ENCODE peak calls at places on chromosome 2, in nine cellular contexts. H, P, R, B, F, N, D, I and J are unnamed samples.

GRCh38 chr2:75221872-75222271 is 22.6 kb upstream of the TACR1 start:
- DNase-seq in H (no peak), P (no peak), R (no peak), B (peak), F (no peak), N (no peak), D (peak), I (no peak), J (no peak)

GRCh38 chr2:42823744-42824453 is 31.5 kb upstream of the HAAO start:
- DNase-seq in H (no peak), P (no peak), R (no peak), B (peak), F (no peak), N (no peak), D (peak), I (no peak), J (no peak)

GRCh38 chr2:99600929-99601680 is 111.3 kb upstream of the REV1 start:
- DNase-seq in H (no peak), P (no peak), R (no peak), B (no peak), F (no peak), N (no peak), D (peak), I (no peak), J (no peak)

GRCh38 chr2:189516546-189516945 is 64.0 kb downstream of the SLC40A1 start:
- DNase-seq in H (no peak), P (no peak), R (no peak), B (peak), F (no peak), N (no peak), D (no peak), I (no peak), J (no peak)

GRCh38 chr2:55862269-55862668 is 61.3 kb downstream of the EFEMP1 start:
- DNase-seq in H (no peak), P (no peak), R (peak), B (peak), F (peak), N (no peak), D (peak), I (no peak), J (no peak)

GRCh38 chr2:58019209-58019608 is 27.4 kb upstream of the VRK2 start:
- DNase-seq in H (no peak), P (no peak), R (no peak), B (no peak), F (no peak), N (no peak), D (peak), I (no peak), J (no peak)

GRCh38 chr2:216918088-216918680 is 58.3 kb upstream of the TNP1 start:
- DNase-seq in H (no peak), P (peak), R (peak), B (peak), F (peak), N (no peak), D (peak), I (no peak), J (no peak)

GRCh38 chr2:229485782-229486181 is 214.7 kb upstream of the PID1 start:
- DNase-seq in H (no peak), P (no peak), R (no peak), B (no peak), F (no peak), N (no peak), D (no peak), I (no peak), J (no peak)

GRCh38 chr2:43217228-43218220 is 8.9 kb downstream of the ZFP36L2 start:
- DNase-seq in H (no peak), P (no peak), R (no peak), B (no peak), F (no peak), N (no peak), D (peak), I (no peak), J (no peak)

GRCh38 chr2:54348672-54349071 is 92.6 kb upstream of the TSPYL6 start:
- DNase-seq in H (no peak), P (no peak), R (no peak), B (peak), F (no peak), N (no peak), D (peak), I (no peak), J (no peak)

GRCh38 chr2:153870308-153870707 is 1.4 kb upstream of the GALNT13 start:
- DNase-seq in H (no peak), P (no peak), R (no peak), B (no peak), F (no peak), N (no peak), D (no peak), I (no peak), J (no peak)

GRCh38 chr2:72927619-72928537 is 10.6 kb downstream of the EMX1 start:
- DNase-seq in H (no peak), P (no peak), R (peak), B (no peak), F (no peak), N (no peak), D (no peak), I (peak), J (no peak)

GRCh38 chr2:27326536-27326935 is 3.6 kb upstream of the MPV17 start:
- DNase-seq in H (no peak), P (no peak), R (no peak), B (no peak), F (no peak), N (no peak), D (no peak), I (no peak), J (no peak)

GRCh38 chr2:16608661-16609643 is 56.7 kb downstream of the CYRIA start:
- DNase-seq in H (peak), P (peak), R (peak), B (peak), F (no peak), N (peak), D (peak), I (peak), J (peak)

GRCh38 chr2:20143263-20143662 is 81.7 kb downstream of the SDC1 start:
- DNase-seq in H (no peak), P (no peak), R (no peak), B (peak), F (peak), N (no peak), D (peak), I (no peak), J (peak)

GRCh38 chr2:148875387-148876051 is 492 bp downstream of the KIF5C start:
- DNase-seq in H (no peak), P (no peak), R (no peak), B (no peak), F (no peak), N (no peak), D (no peak), I (no peak), J (no peak)

GRCh38 chr2:113739849-113740248 is 16.6 kb downstream of the SLC35F5 start:
- DNase-seq in H (no peak), P (no peak), R (no peak), B (no peak), F (no peak), N (no peak), D (no peak), I (no peak), J (no peak)

GRCh38 chr2:9655441-9656269 is 24.9 kb upstream of the YWHAQ start:
- DNase-seq in H (no peak), P (no peak), R (no peak), B (peak), F (no peak), N (no peak), D (peak), I (no peak), J (no peak)

GRCh38 chr2:23492941-23493340 is 108.0 kb downstream of the KLHL29 start:
- DNase-seq in H (no peak), P (no peak), R (no peak), B (no peak), F (no peak), N (no peak), D (no peak), I (no peak), J (no peak)

GRCh38 chr2:226378733-226379132 is 420.9 kb downstream of the IRS1 start:
- DNase-seq in H (no peak), P (no peak), R (no peak), B (peak), F (no peak), N (no peak), D (peak), I (no peak), J (no peak)

GRCh38 chr2:168246483-168247340 is 683 bp downstream of the STK39 start:
- DNase-seq in H (peak), P (peak), R (peak), B (peak), F (no peak), N (peak), D (peak), I (peak), J (peak)

GRCh38 chr2:34423301-34423700 is 824.2 kb upstream of the FAM98A start:
- DNase-seq in H (no peak), P (no peak), R (no peak), B (no peak), F (no peak), N (no peak), D (no peak), I (no peak), J (no peak)

GRCh38 chr2:64876137-64876647 is 113.0 kb upstream of the SLC1A4 start:
- DNase-seq in H (no peak), P (no peak), R (no peak), B (peak), F (peak), N (no peak), D (peak), I (no peak), J (peak)

GRCh38 chr2:64514018-64514417 is 10.1 kb upstream of the AFTPH start:
- DNase-seq in H (no peak), P (no peak), R (no peak), B (peak), F (no peak), N (no peak), D (no peak), I (no peak), J (no peak)

GRCh38 chr2:237617305-237617982 is 9.9 kb upstream of the LRRFIP1 start:
- DNase-seq in H (no peak), P (no peak), R (no peak), B (no peak), F (no peak), N (no peak), D (no peak), I (no peak), J (no peak)

GRCh38 chr2:38092196-38092902 is 16.4 kb upstream of the CYP1B1 start:
- DNase-seq in H (no peak), P (peak), R (peak), B (peak), F (no peak), N (no peak), D (peak), I (no peak), J (no peak)

GRCh38 chr2:102801098-102801718 is 39.4 kb downstream of the TMEM182 start:
- DNase-seq in H (no peak), P (peak), R (no peak), B (peak), F (no peak), N (no peak), D (peak), I (no peak), J (no peak)

GRCh38 chr2:75238670-75239330 is 39.5 kb upstream of the TACR1 start:
- DNase-seq in H (no peak), P (no peak), R (no peak), B (peak), F (no peak), N (no peak), D (peak), I (no peak), J (no peak)

GRCh38 chr2:172993924-172994717 is 81.5 kb upstream of the MAP3K20 start:
- DNase-seq in H (no peak), P (no peak), R (no peak), B (no peak), F (no peak), N (no peak), D (no peak), I (no peak), J (no peak)

GRCh38 chr2:23541453-23542334 is 156.7 kb downstream of the KLHL29 start:
- DNase-seq in H (no peak), P (peak), R (no peak), B (no peak), F (no peak), N (no peak), D (no peak), I (no peak), J (no peak)

GRCh38 chr2:149394864-149395263 is 64.5 kb downstream of the LYPD6 start:
- DNase-seq in H (no peak), P (no peak), R (no peak), B (no peak), F (peak), N (no peak), D (peak), I (no peak), J (no peak)

GRCh38 chr2:128602038-128602698 is 283.5 kb upstream of the HS6ST1 start:
- DNase-seq in H (no peak), P (peak), R (peak), B (no peak), F (no peak), N (peak), D (no peak), I (no peak), J (no peak)

GRCh38 chr2:166230024-166230723 is 102.4 kb upstream of the SCN1A start:
- DNase-seq in H (no peak), P (no peak), R (no peak), B (peak), F (no peak), N (no peak), D (peak), I (no peak), J (peak)

GRCh38 chr2:142967060-142967459 is 89.6 kb downstream of the KYNU start:
- DNase-seq in H (no peak), P (no peak), R (no peak), B (no peak), F (no peak), N (no peak), D (no peak), I (no peak), J (no peak)

GRCh38 chr2:53549497-53549896 is 218.1 kb upstream of the CHAC2 start:
- DNase-seq in H (no peak), P (peak), R (no peak), B (no peak), F (no peak), N (no peak), D (no peak), I (no peak), J (no peak)

GRCh38 chr2:30365201-30365600 is 81.8 kb upstream of the LCLAT1 start:
- DNase-seq in H (no peak), P (no peak), R (no peak), B (no peak), F (no peak), N (no peak), D (no peak), I (no peak), J (no peak)

GRCh38 chr2:182553483-182553882 is 126.6 kb upstream of the PDE1A start:
- DNase-seq in H (no peak), P (no peak), R (no peak), B (no peak), F (no peak), N (no peak), D (no peak), I (no peak), J (no peak)

GRCh38 chr2:84494070-84494469 is 22.2 kb upstream of the DNAH6 start:
- DNase-seq in H (no peak), P (no peak), R (no peak), B (no peak), F (no peak), N (no peak), D (peak), I (no peak), J (no peak)

GRCh38 chr2:84496386-84496785 is 19.9 kb upstream of the DNAH6 start:
- DNase-seq in H (no peak), P (no peak), R (no peak), B (no peak), F (no peak), N (no peak), D (no peak), I (no peak), J (no peak)

GRCh38 chr2:84493494-84493893 is 22.8 kb upstream of the DNAH6 start:
- DNase-seq in H (no peak), P (no peak), R (no peak), B (peak), F (no peak), N (no peak), D (peak), I (no peak), J (no peak)

GRCh38 chr2:84497285-84497684 is 19.0 kb upstream of the DNAH6 start:
- DNase-seq in H (no peak), P (no peak), R (no peak), B (no peak), F (no peak), N (no peak), D (no peak), I (no peak), J (no peak)

DNA sequence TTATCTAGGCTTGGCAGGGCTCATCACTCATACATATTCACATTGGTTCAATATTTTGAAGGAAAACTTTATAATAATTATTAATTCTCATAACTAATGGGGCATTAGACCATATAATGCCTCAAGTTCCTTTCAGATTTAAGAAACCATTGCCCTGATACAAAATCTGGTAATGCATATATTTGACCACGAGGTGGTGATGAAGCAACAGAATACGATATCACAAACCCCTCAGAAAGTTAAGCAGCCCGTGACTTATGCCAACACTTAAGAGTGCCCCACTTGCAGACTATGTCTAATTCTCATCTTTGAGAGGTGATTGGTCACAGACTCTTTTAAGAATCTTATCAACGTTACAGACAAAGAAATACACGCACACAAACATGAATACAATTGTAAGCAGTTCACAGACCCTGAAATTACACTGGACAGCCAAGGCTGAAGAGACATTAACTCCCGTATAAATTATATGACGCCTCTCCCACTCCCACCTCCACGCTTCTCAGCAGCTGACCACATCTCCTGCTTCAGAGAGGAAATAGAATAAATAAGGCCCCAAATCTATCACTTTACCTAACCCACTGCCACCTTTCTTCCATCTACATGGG is 20.7 kb upstream of the DNAH6 start:
- DNase-seq in H (no peak), P (no peak), R (no peak), B (peak), F (peak), N (no peak), D (peak), I (no peak), J (peak)
- TF ChIP-seq CTCF in H (peak), P (peak), R (peak), B (peak), F (peak), N (peak), D (peak), I (peak), J (peak)

GRCh38 chr2:230913406-230913805 is 11.6 kb downstream of the GPR55 start:
- DNase-seq in H (no peak), P (no peak), R (no peak), B (peak), F (no peak), N (no peak), D (no peak), I (peak), J (no peak)
- TF ChIP-seq CTCF in H (peak), P (peak), R (peak), B (peak), F (peak), N (peak), D (peak), I (peak), J (peak)

DNA sequence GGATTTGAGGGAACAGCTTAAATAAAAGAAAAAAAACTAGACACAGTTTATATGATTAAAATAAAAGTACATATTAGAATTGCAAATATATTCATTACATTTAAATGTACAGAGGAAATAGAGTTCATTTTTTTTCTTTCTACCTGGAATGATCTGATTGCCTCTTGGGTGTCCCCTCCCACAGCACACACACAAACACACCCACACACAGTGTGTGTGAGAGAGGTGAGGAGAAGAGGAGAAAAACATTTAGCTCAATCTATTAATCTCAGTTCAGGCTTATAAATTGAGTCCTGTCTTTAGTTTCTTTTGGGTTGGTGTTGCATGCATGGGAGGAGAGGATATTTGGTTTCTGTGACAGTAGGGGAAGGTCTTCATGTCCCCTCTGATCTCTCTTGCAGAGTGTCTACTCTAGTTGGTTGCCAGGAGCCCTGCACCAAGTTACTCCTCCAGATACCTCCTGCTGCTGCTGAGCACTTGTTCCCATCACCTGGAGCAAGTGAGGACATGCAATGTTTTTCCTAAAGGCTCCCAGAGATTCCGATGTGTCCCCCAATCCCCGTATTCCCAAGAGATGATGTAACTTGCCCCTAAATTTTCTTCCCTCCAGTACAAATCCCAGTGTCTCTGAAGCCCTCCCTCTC is 50.8 kb upstream of the REG3A start:
- DNase-seq in H (no peak), P (no peak), R (no peak), B (no peak), F (no peak), N (no peak), D (no peak), I (no peak), J (no peak)
- TF ChIP-seq CTCF in H (no peak), P (no peak), R (no peak), B (no peak), F (no peak), N (no peak), D (no peak), I (no peak), J (no peak)

DNA sequence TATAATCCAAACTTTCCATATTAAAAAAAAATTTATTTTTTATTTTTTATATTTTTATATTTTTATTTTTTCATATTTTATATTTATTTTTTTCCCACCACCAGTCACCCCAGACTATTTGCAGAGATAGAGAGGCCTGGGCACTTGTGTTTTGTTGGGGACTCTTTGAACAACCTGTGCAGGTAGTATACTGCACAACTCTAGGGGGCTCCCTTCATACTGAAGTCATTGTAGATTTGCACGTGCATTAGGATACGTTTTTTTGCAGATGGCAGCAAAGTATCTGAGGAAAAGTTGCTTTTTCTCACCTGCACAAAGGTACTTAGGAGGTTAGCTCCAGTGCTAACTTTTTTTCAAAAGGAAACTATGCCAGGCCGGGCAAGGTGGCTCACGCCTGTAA is 73.9 kb upstream of the TANC1 start:
- DNase-seq in H (no peak), P (no peak), R (no peak), B (no peak), F (no peak), N (no peak), D (no peak), I (no peak), J (no peak)
- TF ChIP-seq CTCF in H (no peak), P (no peak), R (no peak), B (no peak), F (peak), N (no peak), D (no peak), I (no peak), J (no peak)

GRCh38 chr2:222798528-222798927 is 62.3 kb upstream of the ACSL3 start:
- DNase-seq in H (no peak), P (no peak), R (no peak), B (no peak), F (no peak), N (no peak), D (no peak), I (no peak), J (no peak)

GRCh38 chr2:222796413-222797103 is 64.3 kb upstream of the ACSL3 start:
- DNase-seq in H (no peak), P (no peak), R (no peak), B (peak), F (no peak), N (no peak), D (no peak), I (peak), J (no peak)

GRCh38 chr2:222797871-222798270 is 63.0 kb upstream of the ACSL3 start:
- DNase-seq in H (no peak), P (no peak), R (no peak), B (no peak), F (no peak), N (no peak), D (no peak), I (no peak), J (no peak)

GRCh38 chr2:222795671-222796357 is 65.0 kb upstream of the ACSL3 start:
- DNase-seq in H (no peak), P (no peak), R (no peak), B (no peak), F (no peak), N (no peak), D (no peak), I (no peak), J (no peak)

GRCh38 chr2:222797308-222797707 is 63.5 kb upstream of the ACSL3 start:
- DNase-seq in H (no peak), P (no peak), R (no peak), B (peak), F (no peak), N (no peak), D (peak), I (no peak), J (no peak)
- TF ChIP-seq CTCF in H (peak), P (peak), R (peak), B (peak), F (peak), N (peak), D (peak), I (peak), J (peak)